ENCODE peak calls at places on chromosomes 13 and 19, in five cellular contexts. P is esophagus muscularis mucosa, F is breast epithelium, D is GM23338, J is upper lobe of left lung. M is an unnamed sample.

GRCh38 chr19:38046254-38047047 is 139.4 kb downstream of the SIPA1L3 start:
- DNase-seq in P (no peak), F (no peak), D (no peak), J (no peak), M (peak; percentile 35)

GRCh38 chr13:75946746-75947397 is 310.7 kb downstream of the LMO7 start:
- DNase-seq in P (no peak), F (no peak), D (no peak), J (no peak), M (no peak)

GRCh38 chr13:40490086-40490723 is 176.2 kb downstream of the FOXO1 start:
- DNase-seq in P (no peak), F (no peak), D (no peak), J (no peak), M (peak; percentile 33)

GRCh38 chr13:70098669-70099068 is 9.0 kb upstream of the ATXN8OS start:
- DNase-seq in P (no peak), F (no peak), D (peak; percentile 23), J (no peak), M (no peak)

GRCh38 chr13:41544824-41545707 is 87.7 kb downstream of the RGCC start:
- DNase-seq in P (peak; percentile 75), F (no peak), D (no peak), J (no peak), M (no peak)

GRCh38 chr19:2207991-2208860 is 27.9 kb downstream of the PLEKHJ1 start:
- DNase-seq in P (no peak), F (no peak), D (peak; percentile 75), J (peak; percentile 73), M (peak; percentile 48)

GRCh38 chr19:7978196-7978825 is 27.1 kb downstream of the ELAVL1 start:
- DNase-seq in P (no peak), F (no peak), D (no peak), J (no peak), M (no peak)

GRCh38 chr13:73936001-73936400 is 198.2 kb downstream of the KLF12 start:
- DNase-seq in P (no peak), F (no peak), D (no peak), J (no peak), M (no peak)

GRCh38 chr13:33756929-33757328 is 61.0 kb upstream of the RFC3 start:
- DNase-seq in P (peak; percentile 24), F (no peak), D (no peak), J (no peak), M (no peak)

GRCh38 chr19:13051581-13052165 is 51.0 kb downstream of the LYL1 start:
- DNase-seq in P (no peak), F (peak; percentile 80), D (peak; percentile 95), J (peak; percentile 92), M (peak; percentile 88)

GRCh38 chr13:42720116-42720857 is 61.1 kb upstream of the FAM216B start:
- DNase-seq in P (no peak), F (no peak), D (no peak), J (no peak), M (peak; percentile 28)

GRCh38 chr13:100542546-100543156 is 45.9 kb downstream of the GGACT start:
- DNase-seq in P (no peak), F (no peak), D (peak; percentile 61), J (no peak), M (no peak)

GRCh38 chr13:36282818-36283432 is 14.7 kb downstream of the CCDC169 start:
- DNase-seq in P (no peak), F (no peak), D (peak; percentile 72), J (no peak), M (no peak)

DNA sequence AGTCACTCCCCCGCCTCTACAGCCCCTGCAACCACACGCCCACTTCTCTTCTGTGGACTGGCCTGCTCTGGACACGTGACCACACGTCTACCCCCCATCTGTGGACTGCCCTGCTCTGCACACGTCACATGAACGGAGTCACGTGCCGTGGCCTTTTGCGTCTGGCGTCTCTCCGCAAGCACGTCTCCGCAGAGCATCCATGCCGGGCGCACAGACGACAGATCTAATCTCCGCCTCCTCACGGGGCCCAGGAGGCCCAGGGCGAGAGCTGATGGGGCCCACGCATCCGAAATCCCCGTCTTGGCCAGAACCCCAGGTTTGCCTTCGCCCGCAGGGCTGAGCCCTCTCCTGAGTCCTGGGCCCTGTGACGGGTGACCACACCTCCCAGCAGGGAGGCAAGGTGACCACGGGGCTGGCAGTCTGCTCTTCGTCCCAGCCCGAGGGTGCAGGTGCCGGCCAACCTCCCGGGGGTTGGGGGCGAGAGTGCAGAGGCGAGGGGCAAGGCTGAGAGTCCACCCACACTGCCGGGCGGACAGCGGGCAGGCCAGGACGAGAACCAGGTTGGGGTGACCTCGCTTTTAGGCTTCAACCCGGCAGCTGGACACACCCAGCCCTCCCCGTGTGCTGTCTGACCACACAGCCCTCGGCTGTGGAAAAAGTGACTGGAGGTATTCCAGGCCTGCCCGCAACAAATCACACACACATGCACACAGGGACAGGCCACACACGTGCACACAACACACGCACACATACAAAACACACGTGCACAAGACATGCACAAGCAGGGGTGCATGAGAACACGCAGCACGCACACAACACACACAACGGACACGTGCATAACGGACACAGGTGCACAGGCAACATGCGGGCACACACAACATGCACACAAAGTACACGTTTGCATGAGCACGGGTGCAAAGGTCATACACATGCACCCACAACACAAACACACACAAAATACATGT is 3.9 kb downstream of the SBNO2 start:
- DNase-seq in P (no peak), F (no peak), D (no peak), J (peak; percentile 80), M (peak; percentile 56)
- TF ChIP-seq POLR2AphosphoS5 in P (peak; percentile 52), F (peak; percentile 57), D (no peak), J (no peak), M (peak; percentile 61)

GRCh38 chr19:41530761-41531301 is 45.1 kb upstream of the CEACAM21 start:
- DNase-seq in P (peak; percentile 86), F (no peak), D (no peak), J (no peak), M (no peak)
- H3K4me1 ChIP-seq in P (peaks cover 12% of the 10 kb centered on the region), F (peaks cover 5% of the 10 kb centered on the region), D (no peaks in the 10 kb centered on the region), J (peaks cover 34% of the 10 kb centered on the region), M (peaks cover 7% of the 10 kb centered on the region)

DNA sequence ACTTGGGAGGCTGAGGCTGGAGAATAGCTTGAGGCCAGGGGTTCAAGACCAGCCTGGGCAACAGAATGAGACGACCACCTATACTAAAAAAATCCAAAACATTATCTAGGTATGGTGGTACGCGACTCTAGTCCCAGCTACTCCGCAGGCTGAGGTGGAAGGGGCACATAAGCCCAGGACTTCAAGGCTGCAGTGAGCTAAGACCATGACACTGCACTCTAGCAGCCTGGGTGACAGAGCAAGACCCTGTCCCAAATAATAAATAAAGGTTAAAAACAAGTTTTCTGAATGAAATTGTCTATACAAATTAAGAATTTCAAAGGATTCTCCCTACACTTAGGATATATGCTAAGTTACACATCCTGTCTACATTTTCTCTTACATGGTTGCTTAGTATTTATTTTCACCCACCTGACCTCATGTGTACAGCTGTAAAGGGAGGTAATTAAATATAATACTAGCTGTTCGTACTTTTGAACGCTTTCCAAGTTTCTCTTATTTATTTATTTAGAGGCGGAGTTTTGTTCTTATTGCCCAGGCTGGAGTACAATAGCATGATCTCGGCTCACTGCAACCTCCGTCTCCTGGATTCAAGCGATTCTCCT is 1.6 kb downstream of the SLC25A30 start:
- DNase-seq in P (no peak), F (no peak), D (no peak), J (no peak), M (no peak)
- TF ChIP-seq POLR2AphosphoS5 in P (no peak), F (no peak), D (no peak), J (no peak), M (no peak)

DNA sequence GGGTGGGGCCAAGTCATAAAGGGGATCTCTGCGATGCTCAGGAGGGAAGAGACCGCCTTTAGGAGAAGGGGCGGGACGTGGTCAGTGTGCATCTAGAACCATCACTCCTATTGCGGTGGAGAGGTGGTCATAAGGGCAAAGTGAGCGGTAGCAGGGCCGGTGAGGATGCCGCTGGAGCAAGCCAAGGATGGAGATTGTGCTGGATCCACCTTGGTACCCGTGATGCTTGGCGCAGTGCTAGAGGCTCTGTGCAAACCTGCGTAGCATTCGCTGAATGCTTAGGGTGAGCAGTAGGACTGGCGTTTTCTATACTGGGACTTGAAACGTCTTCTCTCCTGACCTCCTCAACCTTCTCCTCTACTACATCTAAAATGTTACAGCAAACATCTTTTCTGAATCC is 294.2 kb downstream of the FGF9 start:
- DNase-seq in P (no peak), F (no peak), D (no peak), J (no peak), M (no peak)
- H3K4me1 ChIP-seq in P (no peaks in the 10 kb centered on the region), F (no peaks in the 10 kb centered on the region), D (no peaks in the 10 kb centered on the region), J (no peaks in the 10 kb centered on the region), M (no peaks in the 10 kb centered on the region)

GRCh38 chr13:50222569-50223332 is 207.5 kb downstream of the KCNRG start:
- DNase-seq in P (peak; percentile 93), F (peak; percentile 64), D (no peak), J (peak; percentile 37), M (peak; percentile 67)
- TF ChIP-seq POLR2AphosphoS5 in P (peak; percentile 34), F (no peak), D (no peak), J (peak; percentile 74), M (peak; percentile 43)

GRCh38 chr13:97233499-97233898 is 11.4 kb downstream of the MBNL2 start:
- DNase-seq in P (no peak), F (no peak), D (no peak), J (no peak), M (no peak)

GRCh38 chr13:97234236-97234635 is 12.1 kb downstream of the MBNL2 start:
- DNase-seq in P (no peak), F (no peak), D (no peak), J (no peak), M (no peak)

GRCh38 chr13:97237388-97237787 is 15.3 kb downstream of the MBNL2 start:
- DNase-seq in P (no peak), F (no peak), D (no peak), J (no peak), M (no peak)

GRCh38 chr13:97235549-97236206 is 13.5 kb downstream of the MBNL2 start:
- DNase-seq in P (no peak), F (no peak), D (no peak), J (no peak), M (peak; percentile 67)

DNA sequence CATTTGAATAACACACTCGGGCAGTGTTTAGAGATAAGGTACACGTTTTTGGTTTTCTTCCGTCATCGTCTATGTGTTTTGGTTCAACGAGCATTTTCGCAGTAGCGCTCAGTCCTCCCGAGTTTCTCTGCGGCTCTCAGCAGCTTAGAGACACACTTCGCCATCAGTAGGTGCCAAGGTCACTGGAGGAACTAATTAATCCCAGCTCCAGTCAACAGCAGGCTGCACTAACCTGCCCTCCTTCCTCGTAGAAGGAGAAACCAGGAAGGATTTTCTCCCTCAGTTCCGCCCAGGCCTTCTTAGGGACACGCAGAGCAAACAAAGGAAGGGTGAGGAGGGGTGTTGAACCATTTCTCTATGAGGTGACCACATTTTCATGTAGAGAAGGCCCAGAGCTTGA is 12.6 kb downstream of the MBNL2 start:
- DNase-seq in P (no peak), F (no peak), D (no peak), J (no peak), M (peak; percentile 64)
- H3K4me1 ChIP-seq in P (peaks cover 98% of the 10 kb centered on the region), F (no peaks in the 10 kb centered on the region), D (peaks cover 7% of the 10 kb centered on the region), J (peaks cover 60% of the 10 kb centered on the region), M (peaks cover 95% of the 10 kb centered on the region)

DNA sequence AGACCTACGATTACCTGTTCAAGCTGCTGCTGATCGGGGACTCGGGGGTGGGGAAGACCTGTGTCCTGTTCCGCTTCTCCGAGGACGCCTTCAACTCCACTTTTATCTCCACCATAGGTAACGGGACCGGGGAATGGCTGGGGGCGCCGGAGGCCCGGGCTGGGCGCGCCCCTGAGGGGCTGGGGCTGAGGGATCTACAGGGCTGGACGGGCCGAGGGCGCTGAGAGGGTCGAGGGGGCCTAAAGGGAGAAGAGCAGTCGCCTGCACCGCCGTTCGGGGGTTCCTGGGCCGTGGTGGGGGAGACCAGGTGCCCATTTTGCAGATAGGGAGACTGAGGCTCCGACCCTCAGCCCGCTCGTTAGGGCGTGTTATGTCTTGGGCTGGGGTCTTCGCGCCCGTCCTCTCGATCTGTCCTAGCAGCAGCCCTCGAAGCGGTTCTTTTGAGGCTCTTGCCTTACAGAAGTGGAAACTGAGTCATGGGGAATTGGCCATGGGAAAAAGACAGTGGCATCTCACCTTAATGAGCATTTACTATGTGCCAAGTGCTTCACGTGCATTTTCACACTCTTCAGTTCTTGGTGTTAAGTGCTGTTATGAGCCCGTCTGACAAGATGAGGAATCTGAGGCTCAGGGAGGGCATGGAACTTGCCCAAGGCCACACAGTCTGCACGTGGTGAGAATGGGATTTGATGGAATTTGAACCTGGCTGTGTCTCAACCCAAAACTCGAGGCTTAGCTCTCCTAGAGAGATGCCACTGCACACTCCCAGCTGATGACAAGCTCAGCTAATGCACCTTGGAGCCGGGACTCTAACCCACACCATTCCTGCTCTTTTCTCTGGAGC is 442 bp downstream of the RAB8A start:
- DNase-seq in P (no peak), F (no peak), D (no peak), J (no peak), M (no peak)
- TF ChIP-seq POLR2AphosphoS5 in P (no peak), F (no peak), D (peak; percentile 70), J (no peak), M (no peak)